ENCODE peak calls at places on chromosome 5, in six cellular contexts. N is choroid plexus epithelial cell, Q is GM04504, J is left cardiac atrium, A is EH, Z is mucosa of gallbladder. K is an unnamed sample.

GRCh38 chr5:73253047-73253660 is 80.2 kb downstream of the TMEM174 start:
- DNase-seq in N (no peak), Z (no peak), Q (no peak), A (no peak), J (no peak), K (no peak)

GRCh38 chr5:181189962-181190710 is 14.9 kb downstream of the TRIM7 start:
- DNase-seq in N (no peak), Z (no peak), A (no peak), J (peak; percentile 49), Q (no peak), K (peak; percentile 33)

GRCh38 chr5:36948041-36948440 is 71.5 kb downstream of the NIPBL start:
- DNase-seq in J (no peak), Q (peak; percentile 15), A (peak; percentile 87), N (peak; percentile 59), Z (no peak), K (no peak)

GRCh38 chr5:96344678-96345612 is 88.1 kb downstream of the PCSK1 start:
- DNase-seq in Z (peak; percentile 23), Q (no peak), J (no peak), N (peak; percentile 94), A (peak; percentile 80), K (peak; percentile 55)

GRCh38 chr5:176899296-176899891 is at the start of gene HK3:
- DNase-seq in N (no peak), J (no peak), Q (no peak), Z (no peak), A (no peak), K (no peak)

GRCh38 chr5:157994271-157994691 is 135.3 kb upstream of the CLINT1 start:
- DNase-seq in N (no peak), Q (no peak), A (no peak), J (no peak), Z (no peak), K (no peak)

GRCh38 chr5:54792611-54793404 is 192.6 kb downstream of the ESM1 start:
- DNase-seq in Z (no peak), A (peak; percentile 54), N (no peak), Q (no peak), J (no peak), K (no peak)

GRCh38 chr5:94469889-94470288 is 148.5 kb downstream of the KIAA0825 start:
- DNase-seq in Z (no peak), A (peak; percentile 60), N (peak; percentile 84), J (no peak), Q (peak; percentile 28), K (no peak)

GRCh38 chr5:77563475-77563874 is 71.4 kb upstream of the WDR41 start:
- DNase-seq in N (peak; percentile 6), J (no peak), Q (no peak), Z (no peak), A (no peak), K (no peak)

GRCh38 chr5:33398501-33398900 is 42.3 kb upstream of the TARS1 start:
- DNase-seq in Z (no peak), N (no peak), A (peak; percentile 33), J (no peak), Q (no peak), K (no peak)

GRCh38 chr5:19927919-19928318 is 60.1 kb downstream of the CDH18 start:
- DNase-seq in A (no peak), N (peak; percentile 14), Z (no peak), Q (no peak), J (no peak), K (no peak)

GRCh38 chr5:72163349-72163983 is 56.2 kb downstream of the MAP1B start:
- DNase-seq in Q (no peak), J (no peak), Z (no peak), N (no peak), A (no peak), K (no peak)

GRCh38 chr5:12845549-12846159 is 941.4 kb upstream of the CTNND2 start:
- DNase-seq in Q (no peak), N (no peak), J (no peak), Z (no peak), A (no peak), K (no peak)

GRCh38 chr5:66966439-66966838 is 230.2 kb downstream of the CD180 start:
- DNase-seq in Z (no peak), J (no peak), N (no peak), A (no peak), Q (no peak), K (no peak)

GRCh38 chr5:163269624-163270023 is 167.8 kb upstream of the CCNG1 start:
- DNase-seq in A (no peak), Z (no peak), J (no peak), Q (no peak), N (no peak), K (no peak)

GRCh38 chr5:56075361-56075760 is 80.6 kb upstream of the IL6ST start:
- DNase-seq in N (peak; percentile 74), Z (peak; percentile 33), A (peak; percentile 71), Q (peak; percentile 80), J (peak; percentile 34), K (no peak)

GRCh38 chr5:168449166-168449565 is 37.1 kb upstream of the RARS1 start:
- DNase-seq in A (no peak), J (no peak), N (no peak), Z (no peak), Q (no peak), K (no peak)

GRCh38 chr5:151082976-151083651 is 2.3 kb upstream of the TNIP1 start:
- DNase-seq in A (no peak), J (no peak), N (no peak), Q (no peak), Z (no peak), K (no peak)

GRCh38 chr5:32230356-32231099 is 56.4 kb upstream of the GOLPH3 start:
- DNase-seq in N (no peak), Q (no peak), J (no peak), Z (no peak), A (no peak), K (no peak)

GRCh38 chr5:86507574-86507973 is 110.2 kb upstream of the COX7C start:
- DNase-seq in J (no peak), Z (no peak), A (no peak), Q (no peak), N (no peak), K (no peak)

GRCh38 chr5:5071554-5071953 is 68.6 kb upstream of the ADAMTS16 start:
- DNase-seq in Z (no peak), N (no peak), A (no peak), J (no peak), Q (no peak), K (no peak)

GRCh38 chr5:155082401-155082800 is 68.8 kb downstream of the KIF4B start:
- DNase-seq in Q (no peak), A (peak; percentile 92), N (peak; percentile 39), J (no peak), Z (no peak), K (no peak)

GRCh38 chr5:146805099-146805498 is 73.5 kb downstream of the PPP2R2B start:
- DNase-seq in N (no peak), J (no peak), Q (no peak), Z (no peak), A (no peak), K (no peak)

GRCh38 chr5:80686757-80687156 is 32.0 kb upstream of the DHFR start:
- DNase-seq in N (peak; percentile 45), J (no peak), A (peak; percentile 31), Z (no peak), Q (peak; percentile 3), K (no peak)

GRCh38 chr5:40682431-40683017 is 2.8 kb downstream of the PTGER4 start:
- DNase-seq in A (no peak), N (peak; percentile 71), Z (no peak), Q (no peak), J (no peak), K (no peak)

GRCh38 chr5:119367502-119368237 is 11.9 kb downstream of the TNFAIP8 start:
- DNase-seq in A (peak; percentile 50), J (no peak), N (no peak), Z (no peak), Q (no peak), K (no peak)

GRCh38 chr5:158819840-158820620 is 279.7 kb downstream of the EBF1 start:
- DNase-seq in Q (no peak), A (peak; percentile 34), Z (no peak), N (peak; percentile 56), J (no peak), K (no peak)

GRCh38 chr5:20617876-20618275 is 629.9 kb upstream of the CDH18 start:
- DNase-seq in Q (no peak), Z (no peak), N (no peak), A (no peak), J (no peak), K (no peak)

GRCh38 chr5:142904421-142904820 is 134.2 kb downstream of the ARHGAP26 start:
- DNase-seq in A (no peak), Z (no peak), J (no peak), Q (no peak), N (no peak), K (no peak)

K was measured in CD8-positive, alpha-beta memory T cell.